ENCODE peak calls at places on chromosomes 1 and 21, in five cellular contexts. U is activated T-cell treated with anti-CD3 and anti-CD28 coated beads for 48 hours; W is stimulated activated CD8-positive, alpha-beta memory T cell treated with anti-CD3 and anti-CD28 coated beads, Interleukin-15, amount 100 ng/mL, for 4 hours; E is stimulated activated CD4-positive, alpha-beta T cell treated with anti-CD3 and anti-CD28 coated beads, TNF-alpha, amount 100 ng/mL, for 1 hour; G is activated CD8-positive, alpha-beta memory T cell treated with anti-CD3 and anti-CD28 coated beads, Interleukin-2, amount 10 ng/mL, durations not matched to agents 7 days and 5 days. D is an unnamed sample.

GRCh38 chr1:41724248-41724647 is 194.5 kb downstream of the HIVEP3 start:
- DNase-seq in W (no peak), E (no peak), U (no peak), G (no peak), D (no peak)

GRCh38 chr1:40824591-40825429 is 37.4 kb downstream of the CITED4 start:
- DNase-seq in W (no peak), G (no peak), E (no peak), U (no peak), D (no peak)

GRCh38 chr1:109370712-109371270 is 26.9 kb downstream of the SORT1 start:
- DNase-seq in E (no peak), G (no peak), W (no peak), U (no peak), D (no peak)

GRCh38 chr1:38569932-38570356 is 289.6 kb downstream of the RRAGC start:
- DNase-seq in G (no peak), W (no peak), U (no peak), E (no peak), D (no peak)

GRCh38 chr1:19863804-19864203 is 18.4 kb upstream of the OTUD3 start:
- DNase-seq in E (no peak), W (no peak), U (no peak), G (no peak), D (no peak)

GRCh38 chr1:236534164-236534651 is 10.4 kb downstream of the LGALS8 start:
- DNase-seq in W (peak), U (peak), G (peak), E (no peak), D (peak)

GRCh38 chr21:14554948-14555347 is 8.8 kb upstream of the SAMSN1 start:
- DNase-seq in E (no peak), U (no peak), G (peak), W (no peak), D (peak)

GRCh38 chr1:246632584-246633168 is 66.4 kb downstream of the CNST start:
- DNase-seq in W (no peak), E (no peak), U (no peak), G (no peak), D (no peak)

GRCh38 chr1:196464545-196464944 is 143.7 kb downstream of the KCNT2 start:
- DNase-seq in E (no peak), W (no peak), U (no peak), G (no peak), D (no peak)

GRCh38 chr1:19654386-19654785 is 10.3 kb downstream of the NBL1 start:
- DNase-seq in U (no peak), E (no peak), W (no peak), G (no peak), D (no peak)

GRCh38 chr21:35303085-35303484 is 254.0 kb upstream of the RUNX1 start:
- DNase-seq in U (no peak), G (no peak), W (no peak), E (no peak), D (no peak)

GRCh38 chr1:53981220-53981619 is 35.1 kb downstream of the LRRC42 start:
- DNase-seq in U (no peak), E (no peak), G (no peak), W (no peak), D (no peak)

GRCh38 chr1:169902750-169903149 is 9.1 kb upstream of the SCYL3 start:
- DNase-seq in E (no peak), W (no peak), G (no peak), U (no peak), D (no peak)

GRCh38 chr1:66271216-66271903 is 262.6 kb upstream of the SGIP1 start:
- DNase-seq in U (no peak), G (no peak), W (no peak), E (no peak), D (peak)

GRCh38 chr1:113536182-113536780 is 146.0 kb downstream of the MAGI3 start:
- DNase-seq in G (no peak), W (no peak), U (no peak), E (no peak), D (no peak)

GRCh38 chr1:161985301-161985825 is 38.3 kb downstream of the OLFML2B start:
- DNase-seq in G (no peak), E (no peak), U (no peak), W (no peak), D (no peak)

GRCh38 chr1:204408074-204408507 is 3.5 kb downstream of the PPP1R15B start:
- DNase-seq in U (no peak), E (no peak), G (peak), W (no peak), D (no peak)

GRCh38 chr1:89842547-89843278 is 21.9 kb downstream of the LRRC8D start:
- DNase-seq in W (no peak), G (no peak), E (no peak), U (no peak), D (no peak)

GRCh38 chr1:56098956-56099355 is 480.4 kb downstream of the PLPP3 start:
- DNase-seq in G (no peak), U (no peak), E (no peak), W (no peak), D (no peak)

GRCh38 chr1:63903947-63904346 is 130.1 kb downstream of the ROR1 start:
- DNase-seq in E (no peak), U (no peak), W (no peak), G (no peak), D (no peak)

GRCh38 chr1:231878737-231879136 is 252.1 kb downstream of the DISC1 start:
- DNase-seq in W (no peak), G (no peak), U (no peak), E (no peak), D (no peak)

GRCh38 chr1:53274541-53275185 is 36.3 kb upstream of the MAGOH start:
- DNase-seq in W (no peak), U (no peak), E (no peak), G (no peak), D (no peak)

GRCh38 chr21:32256873-32257620 is 21.8 kb downstream of the MIS18A start:
- DNase-seq in G (no peak), U (no peak), W (no peak), E (no peak), D (no peak)

GRCh38 chr1:210448293-210448892 is 119.7 kb downstream of the HHAT start:
- DNase-seq in W (no peak), U (no peak), E (no peak), G (no peak), D (no peak)

GRCh38 chr1:30757196-30757949 is at the start of gene LAPTM5:
- DNase-seq in U (no peak), E (no peak), W (no peak), G (peak), D (peak)

GRCh38 chr21:44285547-44285992 is at the start of gene AIRE:
- DNase-seq in E (no peak), G (no peak), U (no peak), W (no peak), D (no peak)

GRCh38 chr1:224524679-224525078 is 90.1 kb upstream of the WDR26 start:
- DNase-seq in U (no peak), W (no peak), E (no peak), G (no peak), D (no peak)

GRCh38 chr1:38128511-38128910 is 81.9 kb upstream of the POU3F1 start:
- DNase-seq in U (no peak), G (no peak), E (no peak), W (no peak), D (no peak)

GRCh38 chr1:15820478-15820877 is 13.0 kb upstream of the UQCRHL start:
- DNase-seq in U (no peak), W (no peak), E (no peak), G (no peak), D (no peak)

GRCh38 chr1:151972533-151973270 is 21.0 kb downstream of the S100A10 start:
- DNase-seq in U (no peak), G (peak), W (no peak), E (no peak), D (peak)

GRCh38 chr1:226872455-226872854 is 2.0 kb downstream of the PSEN2 start:
- DNase-seq in E (no peak), G (peak), W (no peak), U (no peak), D (peak)

GRCh38 chr1:181319903-181320302 is 163.4 kb upstream of the CACNA1E start:
- DNase-seq in E (no peak), U (no peak), G (peak), W (no peak), D (no peak)

GRCh38 chr1:113109908-113110554 is 37.0 kb downstream of the LRIG2 start:
- DNase-seq in U (no peak), W (no peak), G (no peak), E (no peak), D (no peak)

GRCh38 chr1:209387271-209387968 is 196.1 kb upstream of the CAMK1G start:
- DNase-seq in G (no peak), W (no peak), E (no peak), U (no peak), D (no peak)

GRCh38 chr21:46675595-46676280 is 40.3 kb downstream of the PRMT2 start:
- DNase-seq in W (no peak), U (no peak), E (no peak), G (no peak), D (no peak)